ENCODE peak calls at places on chromosomes 11 and 22, in five cellular contexts. One of them, this sample, is unnamed.

GRCh38 chr22:35070451-35071093 is 4.6 kb downstream of the ISX start:
- DNase-seq in AG10803: no peak
- DNase-seq in fibroblast of mammary gland: no peak
- DNase-seq in fibroblast of pulmonary artery: no peak
- DNase-seq in BE2C: no peak
- DNase-seq in this sample: no peak

GRCh38 chr11:129377739-129378138 is 2.1 kb downstream of the BARX2 start:
- DNase-seq in AG10803: no peak
- DNase-seq in fibroblast of mammary gland: no peak
- DNase-seq in fibroblast of pulmonary artery: no peak
- DNase-seq in BE2C: no peak
- DNase-seq in this sample: no peak

GRCh38 chr22:28710112-28710888 is 30.7 kb upstream of the TTC28 start:
- DNase-seq in AG10803: peak; percentile 86
- DNase-seq in fibroblast of mammary gland: peak; percentile 85
- DNase-seq in fibroblast of pulmonary artery: peak; percentile 86
- DNase-seq in BE2C: no peak
- DNase-seq in this sample: no peak

GRCh38 chr11:12785901-12786300 is 111.7 kb downstream of the TEAD1 start:
- DNase-seq in AG10803: no peak
- DNase-seq in fibroblast of mammary gland: no peak
- DNase-seq in fibroblast of pulmonary artery: no peak
- DNase-seq in BE2C: no peak
- DNase-seq in this sample: no peak

GRCh38 chr11:100356035-100356434 is 331.1 kb upstream of the ARHGAP42 start:
- DNase-seq in AG10803: no peak
- DNase-seq in fibroblast of mammary gland: no peak
- DNase-seq in fibroblast of pulmonary artery: no peak
- DNase-seq in BE2C: no peak
- DNase-seq in this sample: no peak

GRCh38 chr22:21866821-21867527 is 471 bp downstream of the MAPK1 start:
- DNase-seq in AG10803: no peak
- DNase-seq in fibroblast of mammary gland: no peak
- DNase-seq in fibroblast of pulmonary artery: no peak
- DNase-seq in BE2C: peak; percentile 10
- DNase-seq in this sample: no peak

GRCh38 chr22:26436903-26437515 is 7.9 kb downstream of the ASPHD2 start:
- DNase-seq in AG10803: no peak
- DNase-seq in fibroblast of mammary gland: no peak
- DNase-seq in fibroblast of pulmonary artery: peak; percentile 9
- DNase-seq in BE2C: no peak
- DNase-seq in this sample: no peak

GRCh38 chr11:17734986-17735822 is 623 bp downstream of the KCNC1 start:
- DNase-seq in AG10803: peak; percentile 58
- DNase-seq in fibroblast of mammary gland: peak; percentile 54
- DNase-seq in fibroblast of pulmonary artery: peak; percentile 71
- DNase-seq in BE2C: peak; percentile 41
- DNase-seq in this sample: no peak

GRCh38 chr11:128289048-128289447 is 298.3 kb downstream of the ETS1 start:
- DNase-seq in AG10803: no peak
- DNase-seq in fibroblast of mammary gland: no peak
- DNase-seq in fibroblast of pulmonary artery: no peak
- DNase-seq in BE2C: no peak
- DNase-seq in this sample: no peak

GRCh38 chr11:118263694-118264567 is at the start of gene MPZL2:
- DNase-seq in AG10803: no peak
- DNase-seq in fibroblast of mammary gland: no peak
- DNase-seq in fibroblast of pulmonary artery: no peak
- DNase-seq in BE2C: no peak
- DNase-seq in this sample: no peak
- H3K4me3 ChIP-seq in AG10803: no peak within 1 kb of the TSS
- H3K4me3 ChIP-seq in fibroblast of mammary gland: no peak within 1 kb of the TSS
- H3K4me3 ChIP-seq in fibroblast of pulmonary artery: peak within 1 kb of the TSS; percentile 15
- H3K4me3 ChIP-seq in BE2C: no peak within 1 kb of the TSS
- H3K4me3 ChIP-seq in this sample: peak within 1 kb of the TSS; percentile 31

GRCh38 chr22:43211941-43212433 is 25.1 kb upstream of the TTLL12 start:
- DNase-seq in AG10803: no peak
- DNase-seq in fibroblast of mammary gland: no peak
- DNase-seq in fibroblast of pulmonary artery: no peak
- DNase-seq in BE2C: no peak
- DNase-seq in this sample: no peak

GRCh38 chr22:43212434-43212952 is 25.6 kb upstream of the TTLL12 start:
- DNase-seq in AG10803: no peak
- DNase-seq in fibroblast of mammary gland: no peak
- DNase-seq in fibroblast of pulmonary artery: no peak
- DNase-seq in BE2C: no peak
- DNase-seq in this sample: no peak

GRCh38 chr22:43213962-43214361 is 27.0 kb upstream of the TTLL12 start:
- DNase-seq in AG10803: no peak
- DNase-seq in fibroblast of mammary gland: no peak
- DNase-seq in fibroblast of pulmonary artery: no peak
- DNase-seq in BE2C: no peak
- DNase-seq in this sample: no peak

GRCh38 chr22:43210631-43211515 is 23.9 kb upstream of the TTLL12 start:
- DNase-seq in AG10803: no peak
- DNase-seq in fibroblast of mammary gland: no peak
- DNase-seq in fibroblast of pulmonary artery: no peak
- DNase-seq in BE2C: no peak
- DNase-seq in this sample: no peak

DNA sequence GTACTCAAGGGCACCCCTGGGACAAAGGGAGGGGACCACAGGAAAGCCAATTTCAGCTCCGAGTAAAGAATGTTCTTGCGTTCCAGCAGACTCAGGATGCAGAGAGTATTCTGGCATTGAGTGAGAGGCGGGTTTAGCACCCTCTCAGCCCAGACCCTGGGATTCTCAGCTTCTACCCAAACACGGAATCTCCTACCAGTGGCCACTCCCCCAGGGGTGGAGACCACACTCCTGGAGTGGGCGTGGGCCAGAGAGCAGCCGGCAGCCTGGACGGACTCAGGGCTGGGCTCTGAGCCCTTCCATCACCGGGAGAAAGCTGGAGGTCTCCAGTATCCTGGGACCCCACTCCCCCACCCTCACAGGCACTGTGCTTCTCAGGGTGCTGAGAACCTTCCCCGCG is 26.1 kb upstream of the TTLL12 start:
- DNase-seq in AG10803: no peak
- DNase-seq in fibroblast of mammary gland: no peak
- DNase-seq in fibroblast of pulmonary artery: no peak
- DNase-seq in BE2C: peak; percentile 46
- DNase-seq in this sample: no peak
- TF ChIP-seq CTCF in AG10803: no peak
- TF ChIP-seq CTCF in fibroblast of mammary gland: no peak
- TF ChIP-seq CTCF in fibroblast of pulmonary artery: no peak
- TF ChIP-seq CTCF in BE2C: no peak
- TF ChIP-seq CTCF in this sample: no peak

GRCh38 chr11:63144121-63144520 is at the start of gene SLC22A24:
- DNase-seq in AG10803: no peak
- DNase-seq in fibroblast of mammary gland: no peak
- DNase-seq in fibroblast of pulmonary artery: no peak
- DNase-seq in BE2C: no peak
- DNase-seq in this sample: no peak
- H3K4me3 ChIP-seq in AG10803: no peak within 1 kb of the TSS
- H3K4me3 ChIP-seq in fibroblast of mammary gland: no peak within 1 kb of the TSS
- H3K4me3 ChIP-seq in fibroblast of pulmonary artery: no peak within 1 kb of the TSS
- H3K4me3 ChIP-seq in BE2C: no peak within 1 kb of the TSS
- H3K4me3 ChIP-seq in this sample: no peak within 1 kb of the TSS

DNA sequence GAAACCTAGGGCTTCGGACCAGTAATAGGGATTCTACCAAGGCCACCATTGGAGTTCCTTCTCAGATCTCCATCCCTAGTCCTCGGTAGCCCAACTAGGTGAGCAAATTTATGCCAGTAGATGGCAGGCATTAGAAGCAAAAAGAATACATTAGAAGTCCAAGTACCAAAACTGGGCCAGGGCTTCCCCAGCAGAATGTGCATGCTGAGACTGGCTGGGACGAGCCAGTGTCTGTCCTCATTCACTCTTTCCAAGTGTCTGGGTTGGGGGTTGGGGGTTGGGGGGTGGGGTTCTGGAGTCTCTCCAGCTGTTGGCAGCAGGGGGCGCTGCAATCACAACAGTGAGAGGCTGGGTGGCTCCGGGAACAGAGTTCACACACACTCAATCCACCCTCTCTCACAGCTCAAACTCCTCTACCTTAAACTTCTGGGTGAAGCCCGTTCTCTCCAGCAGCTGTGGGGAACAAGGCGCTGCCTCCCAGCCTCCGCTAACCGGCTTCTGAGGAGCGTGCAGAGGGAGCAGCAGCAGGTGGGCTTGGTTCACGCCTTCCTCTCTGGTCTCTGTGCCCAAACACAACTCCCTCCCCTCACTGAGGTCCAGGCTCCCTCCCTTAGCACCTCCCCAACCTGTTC is 57.5 kb downstream of the BTG4 start:
- DNase-seq in AG10803: peak; percentile 69
- DNase-seq in fibroblast of mammary gland: peak; percentile 70
- DNase-seq in fibroblast of pulmonary artery: peak; percentile 60
- DNase-seq in BE2C: peak; percentile 62
- DNase-seq in this sample: no peak
- TF ChIP-seq CTCF in AG10803: peak; percentile 54
- TF ChIP-seq CTCF in fibroblast of mammary gland: peak; percentile 42
- TF ChIP-seq CTCF in fibroblast of pulmonary artery: peak; percentile 40
- TF ChIP-seq CTCF in BE2C: peak; percentile 49
- TF ChIP-seq CTCF in this sample: peak; percentile 64

DNA sequence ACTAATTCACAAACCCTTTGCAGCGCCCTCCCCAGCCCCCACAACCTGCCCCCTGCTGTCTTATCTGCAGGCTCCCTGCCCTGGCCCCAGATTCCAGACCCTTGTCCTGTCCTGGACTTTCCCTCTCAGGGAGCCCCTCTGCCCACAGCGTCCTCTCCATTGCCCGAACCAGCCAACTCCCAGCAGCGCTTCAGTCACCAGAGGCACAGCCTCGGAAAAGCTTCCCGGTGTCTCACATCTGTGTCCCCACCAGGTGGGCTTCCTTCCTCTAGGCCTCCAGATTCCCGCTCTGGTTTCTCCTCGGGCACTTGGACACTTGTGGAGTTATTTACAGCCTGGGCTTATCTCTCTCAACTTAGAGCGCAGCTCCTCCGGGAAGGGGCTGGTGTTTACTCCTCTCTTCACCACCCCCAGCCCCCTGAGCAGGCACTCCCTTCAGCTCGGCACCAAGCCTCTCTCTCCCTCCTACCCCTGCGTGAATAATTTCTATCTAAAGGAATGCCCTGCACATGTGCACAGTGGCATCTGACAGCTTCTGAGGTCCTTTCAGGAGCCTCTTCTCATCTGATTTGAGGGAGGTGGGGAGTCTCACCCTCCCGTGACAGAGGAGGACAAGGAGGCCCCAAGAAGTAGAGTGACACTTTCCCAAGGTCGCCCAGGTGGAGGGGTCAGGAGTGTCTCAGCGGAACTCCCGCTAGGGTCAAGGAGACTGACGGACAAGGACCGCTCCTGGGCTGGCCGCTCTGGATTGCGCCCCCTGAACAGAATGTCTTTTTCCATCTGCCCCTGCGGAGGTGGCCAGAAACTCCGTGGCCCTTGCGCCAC is 838 bp downstream of the WNT11 start:
- DNase-seq in AG10803: no peak
- DNase-seq in fibroblast of mammary gland: no peak
- DNase-seq in fibroblast of pulmonary artery: no peak
- DNase-seq in BE2C: no peak
- DNase-seq in this sample: no peak
- H3K4me3 ChIP-seq in AG10803: no peak overlapping the region
- H3K4me3 ChIP-seq in fibroblast of mammary gland: no peak overlapping the region
- H3K4me3 ChIP-seq in fibroblast of pulmonary artery: no peak overlapping the region
- H3K4me3 ChIP-seq in BE2C: no peak overlapping the region
- H3K4me3 ChIP-seq in this sample: no peak overlapping the region

DNA sequence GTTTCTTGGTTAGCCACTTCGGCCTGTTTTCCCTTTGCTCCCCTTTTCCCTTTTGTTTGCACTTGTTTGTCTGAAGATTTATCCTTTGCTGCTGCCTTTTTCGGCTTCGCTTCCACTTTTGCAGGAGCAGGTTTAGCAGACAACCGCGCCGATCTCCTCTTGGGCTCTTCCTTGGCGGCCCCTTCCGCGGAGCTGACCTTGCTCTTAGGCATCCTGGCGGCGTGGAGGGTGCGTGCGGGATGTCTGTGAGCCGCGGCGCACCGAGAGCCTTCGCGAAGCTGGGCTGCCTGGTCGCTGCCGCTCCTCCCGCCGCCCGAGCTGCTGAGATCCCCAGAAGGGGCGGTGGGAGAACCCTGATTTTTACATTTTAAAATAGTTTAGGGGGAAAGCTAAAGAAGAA is 105.3 kb upstream of the RRM1 start:
- DNase-seq in AG10803: no peak
- DNase-seq in fibroblast of mammary gland: peak; percentile 12
- DNase-seq in fibroblast of pulmonary artery: no peak
- DNase-seq in BE2C: no peak
- DNase-seq in this sample: no peak
- TF ChIP-seq CTCF in AG10803: no peak
- TF ChIP-seq CTCF in fibroblast of mammary gland: no peak
- TF ChIP-seq CTCF in fibroblast of pulmonary artery: no peak
- TF ChIP-seq CTCF in BE2C: no peak
- TF ChIP-seq CTCF in this sample: no peak

GRCh38 chr11:75152090-75152489 is 1.2 kb downstream of the SLCO2B1 start:
- DNase-seq in AG10803: no peak
- DNase-seq in fibroblast of mammary gland: no peak
- DNase-seq in fibroblast of pulmonary artery: no peak
- DNase-seq in BE2C: no peak
- DNase-seq in this sample: no peak
- H3K4me3 ChIP-seq in AG10803: no peak overlapping the region
- H3K4me3 ChIP-seq in fibroblast of mammary gland: no peak overlapping the region
- H3K4me3 ChIP-seq in fibroblast of pulmonary artery: no peak overlapping the region
- H3K4me3 ChIP-seq in BE2C: no peak overlapping the region
- H3K4me3 ChIP-seq in this sample: no peak overlapping the region

GRCh38 chr11:110429614-110430266 is at the start of gene FDX1:
- DNase-seq in AG10803: peak; percentile 63
- DNase-seq in fibroblast of mammary gland: peak; percentile 67
- DNase-seq in fibroblast of pulmonary artery: peak; percentile 80
- DNase-seq in BE2C: peak; percentile 94
- DNase-seq in this sample: peak; percentile 39
- TF ChIP-seq CTCF in AG10803: peak; percentile 23
- TF ChIP-seq CTCF in fibroblast of mammary gland: no peak
- TF ChIP-seq CTCF in fibroblast of pulmonary artery: peak; percentile 6
- TF ChIP-seq CTCF in BE2C: peak; percentile 16
- TF ChIP-seq CTCF in this sample: no peak

GRCh38 chr11:68950268-68950667 is 30.5 kb downstream of the MRGPRD start:
- DNase-seq in AG10803: no peak
- DNase-seq in fibroblast of mammary gland: peak; percentile 17
- DNase-seq in fibroblast of pulmonary artery: peak; percentile 25
- DNase-seq in BE2C: no peak
- DNase-seq in this sample: no peak

GRCh38 chr11:68948948-68949347 is 31.8 kb downstream of the MRGPRD start:
- DNase-seq in AG10803: no peak
- DNase-seq in fibroblast of mammary gland: no peak
- DNase-seq in fibroblast of pulmonary artery: no peak
- DNase-seq in BE2C: no peak
- DNase-seq in this sample: no peak

GRCh38 chr11:68947151-68947550 is 33.6 kb downstream of the MRGPRD start:
- DNase-seq in AG10803: no peak
- DNase-seq in fibroblast of mammary gland: no peak
- DNase-seq in fibroblast of pulmonary artery: no peak
- DNase-seq in BE2C: no peak
- DNase-seq in this sample: no peak

GRCh38 chr11:68948496-68948895 is 32.3 kb downstream of the MRGPRD start:
- DNase-seq in AG10803: peak; percentile 78
- DNase-seq in fibroblast of mammary gland: no peak
- DNase-seq in fibroblast of pulmonary artery: no peak
- DNase-seq in BE2C: no peak
- DNase-seq in this sample: no peak

DNA sequence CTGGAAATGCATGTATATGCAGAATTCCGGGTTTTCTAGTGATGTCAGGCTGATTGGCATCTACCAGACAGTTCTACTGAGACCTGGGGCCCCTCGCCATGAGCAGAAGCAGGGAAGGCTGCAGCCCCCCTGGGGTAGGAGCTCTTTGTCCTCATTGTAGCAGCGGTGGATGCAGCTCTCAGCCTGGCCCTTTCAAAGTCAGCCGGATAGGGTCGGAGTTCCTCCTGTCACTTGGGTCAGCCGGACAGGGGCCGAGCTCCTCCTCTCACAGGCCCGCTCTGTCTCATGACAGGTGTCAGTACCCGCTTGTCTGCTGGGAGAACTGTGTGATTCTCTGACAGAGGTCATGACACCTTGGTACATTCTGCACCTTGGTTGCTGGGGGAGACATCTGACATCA is 30.0 kb downstream of the MRGPRD start:
- DNase-seq in AG10803: no peak
- DNase-seq in fibroblast of mammary gland: no peak
- DNase-seq in fibroblast of pulmonary artery: no peak
- DNase-seq in BE2C: no peak
- DNase-seq in this sample: no peak
- H3K4me3 ChIP-seq in AG10803: no peak overlapping the region
- H3K4me3 ChIP-seq in fibroblast of mammary gland: no peak overlapping the region
- H3K4me3 ChIP-seq in fibroblast of pulmonary artery: no peak overlapping the region
- H3K4me3 ChIP-seq in BE2C: no peak overlapping the region
- H3K4me3 ChIP-seq in this sample: no peak overlapping the region